ENCODE peak calls at places on chromosomes 6 and 20, in six cellular contexts. D is GM03348; N is stimulated activated CD4-positive, alpha-beta T cell treated with anti-CD3 and anti-CD28 coated beads, Interleukin-1b, Interleukin-23, amount 100 ng/mL, for 1 hour; P is activated effector memory CD4-positive, alpha-beta T cell treated with Interleukin-2 at 50 U/mL for 16 hours; M is lower leg skin; L is A549. G is an unnamed sample.

GRCh38 chr6:11163932-11164331 is 52.4 kb upstream of the ERVFRD-1 start:
- DNase-seq in D (no peak), N (no peak), P (no peak), M (no peak), L (no peak), G (peak)

GRCh38 chr6:76984572-76984971 is 478.7 kb downstream of the HTR1B start:
- DNase-seq in D (no peak), N (no peak), P (no peak), M (no peak), L (no peak), G (no peak)

GRCh38 chr6:115360602-115361325 is 699.9 kb downstream of the FRK start:
- DNase-seq in D (no peak), N (no peak), P (no peak), M (no peak), L (no peak), G (no peak)

GRCh38 chr6:51015394-51015793 is 196.7 kb downstream of the TFAP2B start:
- DNase-seq in D (no peak), N (no peak), P (no peak), M (no peak), L (no peak), G (no peak)

GRCh38 chr6:167748046-167748445 is 78.7 kb upstream of the AFDN start:
- DNase-seq in D (no peak), N (no peak), P (no peak), M (peak), L (no peak), G (peak)

GRCh38 chr6:131594074-131594473 is 21.0 kb downstream of the ARG1 start:
- DNase-seq in D (no peak), N (no peak), P (no peak), M (no peak), L (no peak), G (no peak)

GRCh38 chr6:75171581-75172360 is 34.1 kb downstream of the COL12A1 start:
- DNase-seq in D (no peak), N (no peak), P (no peak), M (no peak), L (no peak), G (no peak)

GRCh38 chr6:108002365-108003221 is 44.6 kb upstream of the SEC63 start:
- DNase-seq in D (no peak), N (no peak), P (no peak), M (peak), L (peak), G (no peak)

GRCh38 chr6:166553563-166554271 is 32.8 kb downstream of the RAMACL start:
- DNase-seq in D (peak), N (no peak), P (no peak), M (peak), L (no peak), G (no peak)

GRCh38 chr6:33173228-33174180 is 18.8 kb downstream of the COL11A2 start:
- DNase-seq in D (no peak), N (no peak), P (no peak), M (no peak), L (no peak), G (no peak)

GRCh38 chr6:27541212-27541931 is 68.5 kb upstream of the ZNF184 start:
- DNase-seq in D (no peak), N (no peak), P (no peak), M (no peak), L (peak), G (no peak)

GRCh38 chr20:2709205-2709981 is 16.8 kb downstream of the EBF4 start:
- DNase-seq in D (no peak), N (no peak), P (no peak), M (peak), L (no peak), G (peak)

GRCh38 chr6:144718431-144718830 is 433.3 kb downstream of the UTRN start:
- DNase-seq in D (peak), N (no peak), P (no peak), M (no peak), L (no peak), G (no peak)

GRCh38 chr6:32933661-32934085 is 7.2 kb downstream of the HLA-DMB start:
- DNase-seq in D (peak), N (peak), P (peak), M (peak), L (peak), G (no peak)

GRCh38 chr20:46353506-46354206 is 45.4 kb upstream of the CDH22 start:
- DNase-seq in D (no peak), N (no peak), P (no peak), M (no peak), L (no peak), G (no peak)

GRCh38 chr6:107330190-107330589 is 129.2 kb downstream of the PDSS2 start:
- DNase-seq in D (no peak), N (no peak), P (no peak), M (no peak), L (no peak), G (no peak)

GRCh38 chr20:33465536-33466302 is 22.2 kb upstream of the SNTA1 start:
- DNase-seq in D (no peak), N (no peak), P (no peak), M (no peak), L (no peak), G (no peak)

GRCh38 chr6:144083172-144083571 is 12.2 kb downstream of the SF3B5 start:
- DNase-seq in D (no peak), N (no peak), P (no peak), M (no peak), L (no peak), G (no peak)

GRCh38 chr6:85252085-85252484 is 197.8 kb upstream of the NT5E start:
- DNase-seq in D (no peak), N (no peak), P (no peak), M (no peak), L (no peak), G (no peak)

GRCh38 chr6:40320441-40320840 is 266.7 kb downstream of the LRFN2 start:
- DNase-seq in D (no peak), N (no peak), P (no peak), M (no peak), L (no peak), G (no peak)

GRCh38 chr6:162442675-162443074 is 284.9 kb downstream of the PRKN start:
- DNase-seq in D (no peak), N (no peak), P (no peak), M (no peak), L (peak), G (no peak)

GRCh38 chr20:60206259-60206658 is 248.0 kb downstream of the CDH26 start:
- DNase-seq in D (peak), N (no peak), P (no peak), M (no peak), L (peak), G (no peak)

GRCh38 chr6:34301408-34301807 is 52.6 kb upstream of the SMIM29 start:
- DNase-seq in D (peak), N (no peak), P (no peak), M (no peak), L (no peak), G (no peak)

GRCh38 chr6:105620878-105621277 is 218.0 kb upstream of the PREP start:
- DNase-seq in D (no peak), N (no peak), P (no peak), M (no peak), L (no peak), G (no peak)

GRCh38 chr6:25181923-25182322 is 97.3 kb upstream of the CARMIL1 start:
- DNase-seq in D (no peak), N (no peak), P (no peak), M (no peak), L (no peak), G (no peak)

GRCh38 chr20:43691928-43692524 is 25.1 kb downstream of the MYBL2 start:
- DNase-seq in D (peak), N (no peak), P (peak), M (no peak), L (peak), G (no peak)

GRCh38 chr20:37837934-37838333 is 65.0 kb upstream of the VSTM2L start:
- DNase-seq in D (no peak), N (no peak), P (no peak), M (no peak), L (no peak), G (no peak)

GRCh38 chr6:13859871-13860555 is 45.7 kb upstream of the MCUR1 start:
- DNase-seq in D (no peak), N (no peak), P (no peak), M (peak), L (no peak), G (no peak)

GRCh38 chr20:24766143-24766527 is 182.9 kb upstream of the CST7 start:
- DNase-seq in D (no peak), N (no peak), P (no peak), M (peak), L (no peak), G (peak)

GRCh38 chr20:24981750-24982149 is 10.8 kb downstream of the APMAP start:
- DNase-seq in D (no peak), N (no peak), P (no peak), M (peak), L (no peak), G (peak)

GRCh38 chr20:49717693-49718092 is 4.0 kb upstream of the B4GALT5 start:
- DNase-seq in D (no peak), N (no peak), P (no peak), M (peak), L (no peak), G (no peak)

GRCh38 chr6:42426191-42426590 is 25.5 kb downstream of the TRERF1 start:
- DNase-seq in D (no peak), N (no peak), P (no peak), M (no peak), L (no peak), G (no peak)